ENCODE peak calls at places on chromosome 18, in five cellular contexts. U is PC-9, P is mammary epithelial cell, D is heart right ventricle, N is fibroblast of lung. I is an unnamed sample. For H3K27me3, the result is how much of the 10 kb centered on the place peaks cover.

GRCh38 chr18:28176933-28177827 is at the start of gene CDH2:
- DNase-seq in D (peak), U (no peak), P (peak), N (peak), I (peak)

GRCh38 chr18:35019929-35020328 is 21.3 kb upstream of the MAPRE2 start:
- DNase-seq in P (no peak), U (no peak), N (peak), D (no peak), I (no peak)

GRCh38 chr18:36809590-36810381 is 19.0 kb downstream of the TPGS2 start:
- DNase-seq in U (peak), D (no peak), N (peak), P (peak), I (no peak)

GRCh38 chr18:32021756-32022564 is 3.3 kb downstream of the RNF125 start:
- DNase-seq in D (no peak), U (no peak), N (no peak), P (no peak), I (no peak)

GRCh38 chr18:63817441-63818051 is 42.3 kb downstream of the SERPINB7 start:
- DNase-seq in D (no peak), U (no peak), N (peak), P (no peak), I (no peak)

GRCh38 chr18:23380001-23380550 is 73.0 kb upstream of the RIOK3 start:
- DNase-seq in U (peak), D (no peak), N (peak), P (peak), I (no peak)

GRCh38 chr18:63399300-63399699 is 23.0 kb downstream of the VPS4B start:
- DNase-seq in U (no peak), P (no peak), D (no peak), N (no peak), I (no peak)

GRCh38 chr18:11553098-11553940 is 56.1 kb upstream of the SLC35G4 start:
- DNase-seq in P (peak), N (peak), U (no peak), D (no peak), I (no peak)

GRCh38 chr18:51506811-51507210 is 309.3 kb upstream of the MEX3C start:
- DNase-seq in P (no peak), N (no peak), D (no peak), U (no peak), I (no peak)

GRCh38 chr18:9688036-9688741 is 19.9 kb upstream of the RAB31 start:
- DNase-seq in D (no peak), N (peak), U (no peak), P (peak), I (no peak)

GRCh38 chr18:48913723-48914122 is 37.0 kb downstream of the SMAD7 start:
- DNase-seq in P (no peak), D (no peak), N (no peak), U (no peak), I (no peak)

GRCh38 chr18:31072175-31072574 is 29.6 kb upstream of the DSC3 start:
- DNase-seq in U (no peak), N (no peak), D (no peak), P (no peak), I (no peak)

GRCh38 chr18:21109936-21110666 is 1.5 kb downstream of the ROCK1 start:
- DNase-seq in N (peak), P (no peak), D (no peak), U (no peak), I (no peak)

DNA sequence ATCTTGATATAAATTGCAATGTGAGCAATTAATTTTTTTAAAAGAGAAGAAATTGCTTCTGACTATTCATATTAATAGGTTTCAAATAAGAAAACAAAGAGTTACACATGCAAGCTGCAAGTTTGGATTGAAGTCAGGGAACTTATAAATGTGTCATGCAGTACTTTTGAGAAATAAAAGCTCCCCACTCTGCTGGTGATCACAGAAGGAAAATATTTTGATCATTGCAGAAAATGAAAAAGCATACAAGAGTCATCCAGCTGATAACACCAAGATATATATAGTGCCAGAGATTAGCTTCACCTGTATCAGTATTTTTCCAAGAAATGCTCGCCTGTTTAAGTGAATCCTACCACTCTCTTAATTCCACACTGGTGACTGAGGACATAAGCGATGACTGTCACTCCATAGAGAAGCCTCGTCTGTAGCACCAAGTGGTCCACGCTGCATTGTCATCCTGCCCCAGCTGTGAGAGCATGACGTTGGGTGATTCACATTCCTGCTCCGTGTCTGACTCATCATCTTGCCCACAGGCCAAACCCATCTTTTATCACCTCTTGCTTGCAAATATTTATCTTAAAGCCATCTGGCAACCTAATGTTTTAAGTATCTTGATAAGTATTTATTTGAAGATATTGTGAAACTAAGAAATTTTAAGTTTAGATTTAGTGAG is 178.0 kb downstream of the ASXL3 start:
- DNase-seq in D (no peak), N (peak), U (peak), P (peak), I (no peak)
- H3K4me3 ChIP-seq in D (no peak), N (no peak), U (no peak), P (no peak), I (no peak)

GRCh38 chr18:22348521-22349316 is 69.0 kb downstream of the CTAGE1 start:
- DNase-seq in N (peak), P (peak), U (peak), D (peak), I (peak)
- H3K27me3 ChIP-seq in N (under half), P (under half), U (under half), D (under half), I (under half)

DNA sequence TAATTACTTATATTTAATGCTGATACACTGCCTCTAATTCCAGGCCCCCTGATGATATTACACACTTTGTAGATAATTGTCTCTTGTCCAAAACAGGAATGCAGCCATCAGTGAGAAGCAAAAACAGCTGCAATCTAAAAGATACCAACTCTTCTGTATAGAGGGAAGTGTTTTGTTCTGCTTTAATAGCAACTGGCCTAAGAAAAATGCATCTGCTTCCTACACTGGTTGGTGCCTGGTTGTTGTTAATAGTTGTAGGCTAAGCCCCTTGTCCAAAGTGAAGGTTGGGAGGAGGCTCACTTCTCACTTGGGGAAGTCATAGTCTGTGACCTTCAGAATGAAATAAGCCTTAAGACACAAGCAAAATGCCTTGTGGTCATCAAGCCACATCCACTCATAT is 332.0 kb downstream of the ZNF521 start:
- DNase-seq in D (no peak), U (no peak), N (no peak), P (no peak), I (no peak)
- H3K27ac ChIP-seq in D (no peak), U (no peak), N (no peak), P (no peak), I (no peak)

GRCh38 chr18:79486356-79487197 is 90.8 kb downstream of the NFATC1 start:
- DNase-seq in N (no peak), D (no peak), U (no peak), P (no peak), I (peak)
- H3K4me3 ChIP-seq in N (no peak), D (no peak), U (no peak), P (no peak), I (no peak)

GRCh38 chr18:13449651-13450050 is 231.1 kb downstream of the LDLRAD4 start:
- DNase-seq in N (no peak), D (no peak), U (no peak), P (no peak), I (no peak)
- H3K27me3 ChIP-seq in N (under half), D (under half), U (half or more), P (under half), I (under half)

GRCh38 chr18:47912794-47913594 is 17.5 kb downstream of the SMAD2 start:
- DNase-seq in D (no peak), U (no peak), N (no peak), P (no peak), I (no peak)
- H3K27ac ChIP-seq in D (peak), U (no peak), N (no peak), P (peak), I (peak)

GRCh38 chr18:78559584-78559983 is 420.0 kb upstream of the SALL3 start:
- DNase-seq in D (no peak), P (no peak), N (no peak), U (no peak), I (no peak)

GRCh38 chr18:78563110-78563509 is 416.5 kb upstream of the SALL3 start:
- DNase-seq in U (no peak), N (no peak), D (no peak), P (no peak), I (no peak)

GRCh38 chr18:78562446-78563020 is 417.1 kb upstream of the SALL3 start:
- DNase-seq in P (no peak), D (no peak), N (no peak), U (no peak), I (no peak)

GRCh38 chr18:78564030-78564429 is 415.6 kb upstream of the SALL3 start:
- DNase-seq in U (no peak), N (no peak), D (no peak), P (no peak), I (no peak)

GRCh38 chr18:78561757-78562445 is 417.7 kb upstream of the SALL3 start:
- DNase-seq in D (no peak), N (peak), U (no peak), P (no peak), I (no peak)
- H3K4me3 ChIP-seq in D (no peak), N (no peak), U (no peak), P (no peak), I (no peak)

GRCh38 chr18:69220529-69220928 is 180.2 kb upstream of the DOK6 start:
- DNase-seq in U (no peak), P (no peak), N (no peak), D (no peak), I (no peak)

GRCh38 chr18:69217271-69217670 is 183.4 kb upstream of the DOK6 start:
- DNase-seq in N (no peak), P (no peak), U (no peak), D (no peak), I (no peak)

GRCh38 chr18:69216390-69216789 is 184.3 kb upstream of the DOK6 start:
- DNase-seq in D (no peak), P (no peak), U (no peak), N (peak), I (no peak)

GRCh38 chr18:69222089-69222488 is 178.6 kb upstream of the DOK6 start:
- DNase-seq in N (no peak), P (no peak), U (no peak), D (no peak), I (no peak)
- H3K27me3 ChIP-seq in N (under half), P (under half), U (under half), D (under half), I (under half)